ENCODE peak calls at places on chromosomes 4 and X, in four cellular contexts. One of them, this sample, is unnamed.
A peak's percentile ranks its signal among the peaks of the same experiment; 100 is the strongest.

GRCh38 chr4:112099701-112100289 is 45.5 kb upstream of the FAM241A start:
- DNase-seq in left cardiac atrium: no peak
- DNase-seq in cardiac muscle cell: peak; percentile 55
- DNase-seq in pancreas: no peak
- DNase-seq in this sample: no peak

GRCh38 chr4:113951263-113951662 is 28.2 kb downstream of the ARSJ start:
- DNase-seq in left cardiac atrium: peak; percentile 24
- DNase-seq in cardiac muscle cell: peak; percentile 87
- DNase-seq in pancreas: no peak
- DNase-seq in this sample: no peak

GRCh38 chr4:5399790-5400421 is 308.5 kb downstream of the EVC2 start:
- DNase-seq in left cardiac atrium: no peak
- DNase-seq in cardiac muscle cell: peak; percentile 65
- DNase-seq in pancreas: no peak
- DNase-seq in this sample: peak; percentile 26

GRCh38 chr4:141081921-141082381 is 51.3 kb downstream of the RNF150 start:
- DNase-seq in left cardiac atrium: no peak
- DNase-seq in cardiac muscle cell: no peak
- DNase-seq in pancreas: no peak
- DNase-seq in this sample: no peak

GRCh38 chr4:106987314-106987713 is 48.8 kb downstream of the DKK2 start:
- DNase-seq in left cardiac atrium: no peak
- DNase-seq in cardiac muscle cell: no peak
- DNase-seq in pancreas: no peak
- DNase-seq in this sample: no peak

GRCh38 chrX:73508861-73509260 is 54.1 kb upstream of the CHIC1 start:
- DNase-seq in left cardiac atrium: no peak
- DNase-seq in cardiac muscle cell: no peak
- DNase-seq in pancreas: no peak
- DNase-seq in this sample: no peak

GRCh38 chrX:100447563-100448397 is 37.7 kb upstream of the PCDH19 start:
- DNase-seq in left cardiac atrium: peak; percentile 56
- DNase-seq in cardiac muscle cell: peak; percentile 77
- DNase-seq in pancreas: no peak
- DNase-seq in this sample: peak; percentile 49

GRCh38 chr4:61373901-61374611 is 173.9 kb downstream of the ADGRL3 start:
- DNase-seq in left cardiac atrium: no peak
- DNase-seq in cardiac muscle cell: no peak
- DNase-seq in pancreas: no peak
- DNase-seq in this sample: no peak

GRCh38 chr4:177322156-177322685 is 12.5 kb downstream of the NEIL3 start:
- DNase-seq in left cardiac atrium: no peak
- DNase-seq in cardiac muscle cell: no peak
- DNase-seq in pancreas: no peak
- DNase-seq in this sample: no peak

GRCh38 chr4:22202351-22203343 is 254.1 kb upstream of the KCNIP4 start:
- DNase-seq in left cardiac atrium: no peak
- DNase-seq in cardiac muscle cell: no peak
- DNase-seq in pancreas: no peak
- DNase-seq in this sample: no peak

GRCh38 chr4:106058919-106059318 is 163.6 kb downstream of the NPNT start:
- DNase-seq in left cardiac atrium: no peak
- DNase-seq in cardiac muscle cell: no peak
- DNase-seq in pancreas: no peak
- DNase-seq in this sample: no peak

GRCh38 chr4:20137176-20137575 is 114.5 kb upstream of the SLIT2 start:
- DNase-seq in left cardiac atrium: no peak
- DNase-seq in cardiac muscle cell: peak; percentile 90
- DNase-seq in pancreas: no peak
- DNase-seq in this sample: no peak

GRCh38 chr4:13546855-13547562 is 2.7 kb upstream of the NKX3-2 start:
- DNase-seq in left cardiac atrium: no peak
- DNase-seq in cardiac muscle cell: no peak
- DNase-seq in pancreas: no peak
- DNase-seq in this sample: peak; percentile 40

GRCh38 chr4:186137193-186137792 is 32.8 kb downstream of the FAM149A start:
- DNase-seq in left cardiac atrium: no peak
- DNase-seq in cardiac muscle cell: peak; percentile 33
- DNase-seq in pancreas: no peak
- DNase-seq in this sample: peak; percentile 1

GRCh38 chr4:118765399-118765798 is 70.5 kb downstream of the SEC24D start:
- DNase-seq in left cardiac atrium: no peak
- DNase-seq in cardiac muscle cell: peak; percentile 43
- DNase-seq in pancreas: no peak
- DNase-seq in this sample: no peak

GRCh38 chrX:104315555-104315954 is 60.8 kb upstream of the ESX1 start:
- DNase-seq in left cardiac atrium: no peak
- DNase-seq in cardiac muscle cell: no peak
- DNase-seq in pancreas: no peak
- DNase-seq in this sample: no peak

GRCh38 chr4:8439914-8440490 is 521 bp downstream of the ACOX3 start:
- DNase-seq in left cardiac atrium: no peak
- DNase-seq in cardiac muscle cell: no peak
- DNase-seq in pancreas: no peak
- DNase-seq in this sample: peak; percentile 23

GRCh38 chrX:150942958-150943594 is 40.1 kb upstream of the HMGB3 start:
- DNase-seq in left cardiac atrium: no peak
- DNase-seq in cardiac muscle cell: peak; percentile 16
- DNase-seq in pancreas: no peak
- DNase-seq in this sample: no peak

GRCh38 chr4:94332983-94333590 is 9.5 kb downstream of the HPGDS start:
- DNase-seq in left cardiac atrium: no peak
- DNase-seq in cardiac muscle cell: peak; percentile 36
- DNase-seq in pancreas: no peak
- DNase-seq in this sample: no peak

GRCh38 chrX:144896323-144896722 is 351.0 kb upstream of the SPANXN1 start:
- DNase-seq in left cardiac atrium: no peak
- DNase-seq in cardiac muscle cell: peak; percentile 0
- DNase-seq in pancreas: no peak
- DNase-seq in this sample: no peak

GRCh38 chr4:76850010-76850441 is 47.9 kb downstream of the SOWAHB start:
- DNase-seq in left cardiac atrium: no peak
- DNase-seq in cardiac muscle cell: no peak
- DNase-seq in pancreas: no peak
- DNase-seq in this sample: no peak

GRCh38 chr4:185534534-185534849 is 815 bp downstream of the PDLIM3 start:
- DNase-seq in left cardiac atrium: no peak
- DNase-seq in cardiac muscle cell: no peak
- DNase-seq in pancreas: no peak
- DNase-seq in this sample: peak; percentile 4

GRCh38 chr4:158314756-158315487 is 104.6 kb downstream of the TMEM144 start:
- DNase-seq in left cardiac atrium: no peak
- DNase-seq in cardiac muscle cell: no peak
- DNase-seq in pancreas: no peak
- DNase-seq in this sample: no peak

GRCh38 chr4:173365359-173365996 is 5.3 kb upstream of the SAP30 start:
- DNase-seq in left cardiac atrium: no peak
- DNase-seq in cardiac muscle cell: no peak
- DNase-seq in pancreas: no peak
- DNase-seq in this sample: no peak

GRCh38 chrX:42678133-42678532 is 99.8 kb downstream of the PPP1R2C start:
- DNase-seq in left cardiac atrium: peak; percentile 19
- DNase-seq in cardiac muscle cell: no peak
- DNase-seq in pancreas: no peak
- DNase-seq in this sample: no peak